ENCODE peak calls at places on chromosomes 2 and 18, in six cellular contexts. K is Caco-2, O is cardiac muscle cell, Z is AG09309, Y is SK-N-SH, R is sigmoid colon. M is an unnamed sample.

GRCh38 chr2:99865818-99866676 is 276.3 kb downstream of the AFF3 start:
- DNase-seq in Y (no peak), K (no peak), O (peak), Z (peak), R (no peak), M (no peak)

GRCh38 chr2:28296904-28297303 is 95.8 kb upstream of the FOSL2 start:
- DNase-seq in Y (no peak), Z (no peak), K (no peak), R (no peak), O (no peak), M (no peak)

GRCh38 chr2:5509362-5509761 is 182.8 kb upstream of the SOX11 start:
- DNase-seq in Y (no peak), R (no peak), Z (no peak), K (no peak), O (no peak), M (no peak)

GRCh38 chr2:54999182-54999581 is 51.1 kb downstream of the RTN4 start:
- DNase-seq in R (no peak), Z (peak), Y (no peak), O (peak), K (no peak), M (no peak)

GRCh38 chr2:121810959-121811853 is 55.8 kb downstream of the TSN start:
- DNase-seq in K (peak), O (peak), R (peak), Y (peak), Z (peak), M (peak)

GRCh38 chr2:221572821-221573429 is 821 bp upstream of the EPHA4 start:
- DNase-seq in K (peak), Z (no peak), R (peak), Y (no peak), O (peak), M (no peak)

GRCh38 chr2:153823880-153824279 is 47.8 kb upstream of the GALNT13 start:
- DNase-seq in K (no peak), O (no peak), R (no peak), Y (no peak), Z (no peak), M (no peak)

GRCh38 chr18:35635171-35635570 is 53.6 kb downstream of the GALNT1 start:
- DNase-seq in R (no peak), K (peak), O (no peak), Y (peak), Z (no peak), M (no peak)

GRCh38 chr2:238163494-238164198 is 4.9 kb downstream of the ERFE start:
- DNase-seq in K (no peak), R (no peak), Z (no peak), Y (peak), O (no peak), M (no peak)

GRCh38 chr2:218255441-218255840 is 5.4 kb upstream of the GPBAR1 start:
- DNase-seq in O (peak), R (peak), Z (peak), K (no peak), Y (no peak), M (no peak)

GRCh38 chr18:54436501-54436900 is 78.8 kb downstream of the C18orf54 start:
- DNase-seq in K (no peak), Y (no peak), R (no peak), Z (no peak), O (no peak), M (no peak)

GRCh38 chr2:145744541-145745386 is 1224.8 kb upstream of the ZEB2 start:
- DNase-seq in O (peak), R (no peak), K (no peak), Z (peak), Y (no peak), M (no peak)

GRCh38 chr2:225889452-225889851 is 489.9 kb downstream of the NYAP2 start:
- DNase-seq in Y (peak), R (no peak), Z (peak), O (peak), K (no peak), M (peak)

GRCh38 chr2:235584269-235585007 is 90.6 kb downstream of the AGAP1 start:
- DNase-seq in R (no peak), Y (no peak), K (no peak), O (no peak), Z (no peak), M (no peak)

GRCh38 chr2:118431997-118432396 is 343.7 kb downstream of the INSIG2 start:
- DNase-seq in K (no peak), R (no peak), O (no peak), Z (no peak), Y (no peak), M (no peak)

GRCh38 chr2:118433566-118433965 is 345.3 kb downstream of the INSIG2 start:
- DNase-seq in Y (no peak), Z (no peak), O (no peak), K (no peak), R (no peak), M (no peak)

GRCh38 chr2:118431586-118431985 is 343.3 kb downstream of the INSIG2 start:
- DNase-seq in O (no peak), Y (no peak), K (no peak), R (no peak), Z (no peak), M (no peak)

GRCh38 chr2:118430510-118431187 is 342.4 kb downstream of the INSIG2 start:
- DNase-seq in K (no peak), R (no peak), Z (peak), O (peak), Y (no peak), M (no peak)

GRCh38 chr2:118431188-118431562 is 342.9 kb downstream of the INSIG2 start:
- DNase-seq in Y (no peak), R (no peak), O (peak), K (no peak), Z (no peak), M (no peak)
- TF ChIP-seq CTCF in Y (peak), R (no peak), O (peak), K (no peak), Z (no peak), M (peak)

GRCh38 chr2:223040527-223040926 is 11.5 kb upstream of the KCNE4 start:
- DNase-seq in K (no peak), Z (no peak), Y (no peak), R (no peak), O (no peak), M (no peak)

GRCh38 chr2:223042284-223042683 is 9.7 kb upstream of the KCNE4 start:
- DNase-seq in O (no peak), R (no peak), Z (no peak), Y (no peak), K (no peak), M (no peak)

GRCh38 chr2:223043164-223043941 is 8.6 kb upstream of the KCNE4 start:
- DNase-seq in K (no peak), R (no peak), Z (no peak), Y (no peak), O (no peak), M (no peak)

GRCh38 chr2:223042704-223043118 is 9.3 kb upstream of the KCNE4 start:
- DNase-seq in K (no peak), O (no peak), Y (no peak), Z (no peak), R (no peak), M (no peak)

DNA sequence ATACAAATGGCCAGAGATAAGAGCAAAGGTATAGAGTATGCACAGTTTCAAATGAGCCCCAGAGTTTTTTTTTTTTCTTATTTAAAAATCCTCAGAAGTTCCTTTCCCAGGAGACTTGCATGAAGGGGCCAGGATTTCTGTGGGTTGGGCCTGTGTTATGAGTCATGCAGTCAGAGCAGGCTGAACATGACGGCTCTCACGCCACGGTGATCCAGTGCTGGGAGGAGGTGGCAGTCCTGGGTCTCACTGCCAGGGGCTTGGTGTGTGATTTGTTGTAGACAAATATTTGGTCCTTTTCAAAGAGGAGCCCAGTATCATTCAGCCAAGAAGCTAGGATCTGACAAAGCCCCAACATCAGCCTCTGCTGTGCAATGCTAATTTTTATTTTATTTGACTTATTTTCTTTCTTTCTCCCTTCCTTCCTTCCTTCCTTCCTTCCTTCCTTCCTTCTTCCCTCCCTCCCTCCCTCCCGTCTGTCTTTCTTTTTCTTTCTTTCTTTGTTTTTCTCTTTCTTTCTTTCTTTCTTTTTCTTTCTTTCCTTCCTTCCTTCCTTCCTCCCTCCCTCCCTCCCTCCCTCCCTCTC is 10.4 kb upstream of the KCNE4 start:
- DNase-seq in Y (no peak), O (peak), Z (peak), K (peak), R (peak), M (no peak)
- H3K4me3 ChIP-seq in Y (no peak), O (no peak), Z (no peak), K (no peak), R (no peak), M (no peak)

GRCh38 chr18:46369323-46369722 is 265.1 kb downstream of the HAUS1 start:
- DNase-seq in Y (no peak), R (no peak), K (no peak), O (no peak), Z (no peak), M (no peak)
- TF ChIP-seq CTCF in Y (no peak), R (no peak), K (no peak), O (no peak), Z (no peak), M (no peak)

DNA sequence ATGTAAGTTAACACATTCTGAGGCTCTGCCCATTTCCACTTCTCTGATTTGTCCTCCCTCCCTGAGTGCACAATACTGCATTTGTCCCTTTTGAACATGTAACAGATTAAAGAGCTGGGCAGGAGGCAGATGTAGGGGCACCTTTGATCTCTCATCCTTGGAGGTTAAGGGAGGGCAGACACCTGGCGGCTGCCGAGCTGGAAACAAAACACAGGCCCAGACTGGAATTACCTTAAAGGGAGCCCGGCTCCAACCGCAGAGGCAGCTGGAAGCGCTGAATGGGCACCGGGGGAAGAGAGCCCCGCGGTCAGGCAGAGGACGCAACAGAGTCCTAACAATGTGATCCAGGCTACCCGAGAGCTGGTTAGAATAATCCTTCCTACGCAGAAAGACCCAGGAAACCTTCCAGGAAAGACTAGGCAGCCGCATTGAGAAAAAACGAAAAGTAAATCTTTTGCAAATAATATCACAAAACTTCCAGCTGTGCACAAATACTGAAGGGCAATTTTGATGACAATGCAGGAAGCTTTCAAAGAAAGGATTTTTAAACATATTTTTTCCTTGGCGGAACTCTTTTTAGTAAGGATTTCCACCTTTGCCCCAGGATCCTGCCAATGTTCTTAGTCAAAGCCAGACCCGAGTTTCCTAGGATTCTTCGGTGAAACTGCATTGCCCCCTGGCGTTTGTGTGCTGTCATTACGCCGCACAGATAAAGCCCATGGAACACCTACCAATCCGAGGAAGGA is 216.0 kb downstream of the TGIF1 start:
- DNase-seq in R (peak), K (peak), Y (peak), O (peak), Z (peak), M (peak)
- H3K4me3 ChIP-seq in R (peak), K (peak), Y (peak), O (peak), Z (no peak), M (no peak)

DNA sequence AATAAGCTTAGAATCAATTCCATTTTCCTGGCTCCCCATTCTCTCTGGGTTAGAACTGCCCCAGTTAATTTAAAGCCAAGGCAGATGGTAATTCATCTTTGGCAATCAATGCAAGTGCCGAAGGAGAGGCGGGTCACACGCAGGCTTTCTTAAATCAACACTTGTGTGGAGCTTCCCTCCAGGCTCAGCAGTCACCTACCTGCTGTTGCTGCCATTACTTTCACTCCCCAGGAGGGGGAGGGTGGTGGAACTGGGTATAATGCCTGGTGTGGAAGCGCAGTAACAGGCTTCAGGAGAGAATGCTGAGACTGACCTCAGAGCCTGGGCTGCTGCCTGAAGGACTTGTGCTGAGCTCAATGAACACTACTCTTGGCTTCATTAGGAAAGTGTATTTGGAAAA is 19.2 kb downstream of the TTR start:
- DNase-seq in R (no peak), O (peak), Y (peak), Z (no peak), K (peak), M (no peak)
- TF ChIP-seq CTCF in R (no peak), O (peak), Y (no peak), Z (no peak), K (no peak), M (peak)

DNA sequence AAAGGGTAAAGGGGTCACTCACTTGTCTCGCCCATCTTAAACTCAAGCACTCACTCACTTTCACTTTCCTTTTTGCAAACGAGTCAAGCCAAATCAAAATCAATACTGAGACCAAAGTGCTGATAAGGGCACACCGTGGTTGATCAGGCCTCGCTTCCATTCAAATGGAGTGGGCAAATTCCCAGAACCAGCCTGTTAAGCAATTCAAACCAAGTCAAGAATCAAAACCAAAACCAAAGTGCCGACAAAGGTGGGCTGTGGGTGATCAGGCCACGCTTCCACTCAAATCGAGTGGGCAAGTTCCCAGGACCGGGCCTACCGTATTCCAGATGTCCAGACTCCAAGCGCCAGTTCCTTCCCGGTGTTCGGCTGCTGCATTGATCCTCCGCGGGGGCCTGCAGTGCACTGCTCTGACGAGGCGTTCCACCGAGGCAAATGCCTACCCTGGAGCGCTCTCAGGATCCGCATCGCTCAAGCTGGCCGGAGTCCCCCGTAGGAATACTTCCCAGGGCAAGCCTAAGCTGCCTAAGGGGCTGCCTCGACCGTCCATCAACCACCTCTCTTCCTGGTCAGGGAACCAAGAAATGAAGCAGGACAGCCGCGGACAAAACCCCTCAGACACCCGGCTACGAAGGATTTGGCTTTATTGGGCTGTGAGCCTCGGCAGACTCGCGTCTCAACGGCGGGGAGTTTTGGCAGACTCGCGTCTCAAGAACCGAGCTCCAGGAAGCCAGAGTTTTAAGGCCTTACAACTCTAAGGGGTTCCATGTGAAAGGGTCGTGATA is 89.9 kb upstream of the SLC1A4 start:
- DNase-seq in K (no peak), O (no peak), Y (no peak), Z (no peak), R (no peak), M (no peak)
- H3K4me3 ChIP-seq in K (no peak), O (no peak), Y (no peak), Z (no peak), R (no peak), M (no peak)

DNA sequence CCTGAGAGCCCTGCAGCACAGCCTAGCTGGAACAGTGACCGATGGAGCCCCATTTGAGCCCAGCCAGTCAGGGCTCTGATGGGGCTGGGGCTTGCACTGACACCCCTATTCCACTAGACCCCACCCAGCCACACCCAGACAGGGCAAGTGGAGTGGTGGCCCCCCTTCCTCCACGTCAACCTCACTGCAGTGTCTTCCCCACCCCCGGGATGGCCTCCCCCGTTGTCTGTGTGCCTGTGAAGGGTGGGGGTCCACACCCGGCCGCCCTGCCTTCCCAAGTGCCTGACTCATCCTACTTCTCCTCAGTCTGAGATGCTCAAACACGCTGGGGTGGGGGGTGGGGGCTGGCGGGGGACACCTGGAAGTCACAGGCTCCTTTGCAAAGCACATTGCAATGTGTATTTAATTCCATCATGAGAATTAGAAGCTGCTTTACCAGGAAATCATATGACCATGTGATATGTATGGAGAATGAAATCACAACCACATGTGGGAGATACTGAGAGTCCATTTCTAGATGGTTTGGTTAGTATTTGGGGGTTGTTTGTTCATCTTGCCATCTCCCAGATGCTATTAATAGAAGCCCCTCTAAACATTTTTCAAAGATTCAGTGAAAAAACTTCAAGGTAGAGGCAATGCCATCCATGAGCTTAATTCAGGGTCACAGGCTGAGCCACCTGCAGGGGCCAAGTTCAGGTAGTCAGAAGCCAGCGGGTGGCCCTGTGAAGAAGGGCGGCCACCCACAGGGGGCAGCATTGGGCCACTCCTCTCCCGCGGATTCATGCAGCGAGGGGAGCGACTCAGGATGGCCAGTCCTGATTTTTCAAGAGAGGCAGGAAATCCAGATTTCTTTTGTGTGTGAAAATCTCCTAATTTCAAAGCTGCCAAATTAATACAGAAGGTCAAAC is 22.7 kb upstream of the GMPPA start:
- DNase-seq in Y (peak), K (peak), O (peak), Z (no peak), R (peak), M (no peak)
- TF ChIP-seq CTCF in Y (peak), K (peak), O (peak), Z (peak), R (peak), M (peak)

GRCh38 chr2:231172020-231172419 is 26.4 kb upstream of the ARMC9 start:
- DNase-seq in K (no peak), O (peak), Z (peak), R (no peak), Y (no peak), M (no peak)

GRCh38 chr2:231170058-231170457 is 28.4 kb upstream of the ARMC9 start:
- DNase-seq in K (no peak), R (no peak), O (peak), Z (peak), Y (no peak), M (no peak)

GRCh38 chr2:231167745-231168459 is 30.5 kb upstream of the ARMC9 start:
- DNase-seq in Y (no peak), K (no peak), Z (no peak), R (no peak), O (peak), M (no peak)

GRCh38 chr2:231168460-231169139 is 29.8 kb upstream of the ARMC9 start:
- DNase-seq in Y (no peak), Z (no peak), K (no peak), R (no peak), O (peak), M (no peak)

DNA sequence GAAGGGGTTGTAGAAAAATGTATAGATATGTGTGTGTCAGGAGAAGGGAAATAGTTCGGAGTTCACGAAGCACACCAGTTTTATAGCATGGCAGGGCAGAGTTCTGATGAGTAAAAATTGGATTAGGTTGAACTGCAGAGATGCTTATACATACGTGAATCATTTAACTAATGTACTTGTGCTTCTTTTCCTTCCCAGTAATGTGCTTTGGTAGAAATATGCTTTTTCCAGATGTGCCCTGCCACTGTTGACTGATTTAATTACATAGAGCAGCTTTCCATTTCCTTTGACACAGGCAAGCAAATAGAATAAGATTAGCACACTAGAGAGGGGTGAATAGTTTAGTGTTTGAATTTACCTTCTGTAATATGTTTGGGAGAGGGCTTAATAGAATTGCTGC is 29.0 kb upstream of the ARMC9 start:
- DNase-seq in Z (no peak), O (no peak), K (no peak), R (no peak), Y (peak), M (no peak)
- H3K4me3 ChIP-seq in Z (no peak), O (no peak), K (no peak), R (no peak), Y (no peak), M (no peak)

DNA sequence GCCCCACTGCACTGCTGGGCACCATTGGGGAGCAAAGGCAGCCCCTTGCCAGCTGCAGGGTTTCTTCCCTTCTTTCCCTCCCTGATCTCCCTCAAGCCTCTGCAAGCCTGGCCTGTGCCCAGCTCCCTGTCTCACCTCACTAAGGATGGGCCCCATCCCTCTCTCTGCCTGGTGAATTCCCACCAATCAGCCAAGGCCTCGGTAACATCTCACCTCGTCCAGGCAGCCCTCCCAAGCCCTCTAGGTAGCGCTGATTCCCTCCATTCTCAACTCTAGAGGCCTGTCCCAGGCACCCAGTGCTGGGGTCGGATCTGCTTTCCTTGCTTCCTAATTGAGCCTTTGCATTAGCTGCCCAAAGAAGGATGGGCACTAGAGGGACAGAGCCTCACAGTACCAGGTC is 63.0 kb downstream of the CELF4 start:
- DNase-seq in R (no peak), Y (no peak), K (no peak), Z (no peak), O (no peak), M (no peak)
- TF ChIP-seq CTCF in R (no peak), Y (no peak), K (no peak), Z (no peak), O (no peak), M (no peak)